ENCODE peak calls at places on chromosome 16, in seven cellular contexts. S is NCI-H1092 treated with DMSO at 0.1 percent for 48 hours, B is AG08395, U is posterior cingulate gyrus, D is SW 1271, A is endothelial cell, E is NCI-H2171 treated with DMSO at 0.1 percent for 48 hours. R is an unnamed sample.

GRCh38 chr16:24218299-24218698 is 37.8 kb upstream of the CACNG3 start:
- DNase-seq in S (no peak), B (no peak), U (no peak), D (no peak), A (no peak), E (no peak), R (no peak)

GRCh38 chr16:17364319-17365210 is 106.2 kb downstream of the XYLT1 start:
- DNase-seq in S (peak), B (peak), U (no peak), D (no peak), A (no peak), E (peak), R (peak)

GRCh38 chr16:72967941-72968340 is 80.0 kb downstream of the ZFHX3 start:
- DNase-seq in S (no peak), B (no peak), U (no peak), D (no peak), A (no peak), E (no peak), R (no peak)

GRCh38 chr16:9081183-9081582 is 10.3 kb upstream of the HAPSTR1 start:
- DNase-seq in S (no peak), B (no peak), U (no peak), D (no peak), A (no peak), E (no peak), R (no peak)

GRCh38 chr16:84827131-84827574 is 7.4 kb downstream of the CRISPLD2 start:
- DNase-seq in S (no peak), B (no peak), U (no peak), D (no peak), A (no peak), E (no peak), R (no peak)

GRCh38 chr16:50692999-50693781 is at the start of gene NOD2:
- DNase-seq in S (no peak), B (peak), U (no peak), D (no peak), A (peak), E (no peak), R (no peak)

GRCh38 chr16:30997000-30997886 is 12.2 kb downstream of the HSD3B7 start:
- DNase-seq in S (no peak), B (peak), U (no peak), D (peak), A (peak), E (peak), R (peak)

GRCh38 chr16:88349903-88350900 is 32.6 kb upstream of the ZNF469 start:
- DNase-seq in S (no peak), B (no peak), U (peak), D (no peak), A (no peak), E (no peak), R (no peak)

GRCh38 chr16:88789593-88789992 is 4.6 kb upstream of the PIEZO1 start:
- DNase-seq in S (no peak), B (no peak), U (no peak), D (no peak), A (no peak), E (peak), R (no peak)

GRCh38 chr16:70767377-70768204 is 33.4 kb downstream of the VAC14 start:
- DNase-seq in S (no peak), B (no peak), U (peak), D (no peak), A (no peak), E (no peak), R (peak)